ENCODE peak calls at places on chromosomes 12 and 14, in five cellular contexts. One of them, this sample, is unnamed.

GRCh38 chr12:42023733-42024494 is 120.8 kb downstream of the GXYLT1 start:
- DNase-seq in mesenchymal stem cell: peak
- DNase-seq in IMR-90: peak
- DNase-seq in H1: peak
- DNase-seq in H9: peak
- DNase-seq in this sample: peak

GRCh38 chr12:54603173-54603814 is 14.8 kb upstream of the PPP1R1A start:
- DNase-seq in IMR-90: peak
- DNase-seq in mesenchymal stem cell: peak
- DNase-seq in H1: peak
- DNase-seq in H9: peak
- DNase-seq in this sample: peak

GRCh38 chr14:75283162-75283883 is 4.7 kb downstream of the FOS start:
- DNase-seq in IMR-90: peak
- DNase-seq in H9: no peak
- DNase-seq in mesenchymal stem cell: peak
- DNase-seq in H1: no peak
- DNase-seq in this sample: no peak

GRCh38 chr14:37673439-37673838 is 78.0 kb downstream of the TTC6 start:
- DNase-seq in H1: no peak
- DNase-seq in IMR-90: no peak
- DNase-seq in H9: no peak
- DNase-seq in mesenchymal stem cell: no peak
- DNase-seq in this sample: no peak

GRCh38 chr14:71103662-71104484 is 196.6 kb downstream of the PCNX1 start:
- DNase-seq in H9: no peak
- DNase-seq in H1: no peak
- DNase-seq in mesenchymal stem cell: peak
- DNase-seq in IMR-90: peak
- DNase-seq in this sample: peak

GRCh38 chr12:15558915-15559528 is 230.2 kb downstream of the EPS8 start:
- DNase-seq in H9: no peak
- DNase-seq in IMR-90: peak
- DNase-seq in mesenchymal stem cell: no peak
- DNase-seq in H1: no peak
- DNase-seq in this sample: no peak

GRCh38 chr14:51521764-51522163 is 129.9 kb upstream of the FRMD6 start:
- DNase-seq in H9: no peak
- DNase-seq in H1: no peak
- DNase-seq in mesenchymal stem cell: peak
- DNase-seq in IMR-90: peak
- DNase-seq in this sample: no peak

GRCh38 chr12:3313066-3313465 is 177.9 kb upstream of the PRMT8 start:
- DNase-seq in mesenchymal stem cell: peak
- DNase-seq in IMR-90: peak
- DNase-seq in H9: no peak
- DNase-seq in H1: no peak
- DNase-seq in this sample: no peak

GRCh38 chr12:66048843-66049537 is 81.6 kb downstream of the LLPH start:
- DNase-seq in H9: no peak
- DNase-seq in mesenchymal stem cell: peak
- DNase-seq in H1: no peak
- DNase-seq in IMR-90: peak
- DNase-seq in this sample: no peak

GRCh38 chr14:44530482-44530881 is 23.4 kb upstream of the FSCB start:
- DNase-seq in H9: no peak
- DNase-seq in H1: no peak
- DNase-seq in IMR-90: no peak
- DNase-seq in mesenchymal stem cell: no peak
- DNase-seq in this sample: no peak

GRCh38 chr14:54708982-54709381 is 142.1 kb downstream of the SAMD4A start:
- DNase-seq in H9: no peak
- DNase-seq in H1: no peak
- DNase-seq in IMR-90: no peak
- DNase-seq in mesenchymal stem cell: no peak
- DNase-seq in this sample: no peak

GRCh38 chr14:70822706-70823185 is 13.4 kb upstream of the MAP3K9 start:
- DNase-seq in H1: peak
- DNase-seq in H9: peak
- DNase-seq in mesenchymal stem cell: peak
- DNase-seq in IMR-90: peak
- DNase-seq in this sample: peak

GRCh38 chr12:916240-916639 is 33.3 kb downstream of the RAD52 start:
- DNase-seq in H9: peak
- DNase-seq in H1: no peak
- DNase-seq in mesenchymal stem cell: no peak
- DNase-seq in IMR-90: no peak
- DNase-seq in this sample: no peak

GRCh38 chr12:14362347-14362746 is 3.1 kb upstream of the ATF7IP start:
- DNase-seq in IMR-90: no peak
- DNase-seq in H1: no peak
- DNase-seq in mesenchymal stem cell: no peak
- DNase-seq in H9: no peak
- DNase-seq in this sample: no peak

GRCh38 chr14:55433880-55434804 is 6.3 kb downstream of the TBPL2 start:
- DNase-seq in IMR-90: no peak
- DNase-seq in H9: no peak
- DNase-seq in H1: no peak
- DNase-seq in mesenchymal stem cell: no peak
- DNase-seq in this sample: no peak

GRCh38 chr14:60317609-60318008 is 68.6 kb downstream of the PPM1A start:
- DNase-seq in H9: peak
- DNase-seq in H1: no peak
- DNase-seq in IMR-90: no peak
- DNase-seq in mesenchymal stem cell: no peak
- DNase-seq in this sample: no peak

GRCh38 chr14:69712217-69712565 is 54.8 kb upstream of the SRSF5 start:
- DNase-seq in H1: no peak
- DNase-seq in H9: no peak
- DNase-seq in IMR-90: no peak
- DNase-seq in mesenchymal stem cell: no peak
- DNase-seq in this sample: no peak

GRCh38 chr12:54370218-54370730 is 6.0 kb upstream of the GPR84 start:
- DNase-seq in IMR-90: peak
- DNase-seq in H9: peak
- DNase-seq in mesenchymal stem cell: peak
- DNase-seq in H1: peak
- DNase-seq in this sample: no peak

GRCh38 chr14:74982661-74983060 is 20.1 kb upstream of the EIF2B2 start:
- DNase-seq in IMR-90: no peak
- DNase-seq in H1: no peak
- DNase-seq in H9: no peak
- DNase-seq in mesenchymal stem cell: no peak
- DNase-seq in this sample: no peak

GRCh38 chr12:89529738-89530137 is 3.9 kb upstream of the POC1B start:
- DNase-seq in IMR-90: peak
- DNase-seq in H9: no peak
- DNase-seq in mesenchymal stem cell: peak
- DNase-seq in H1: no peak
- DNase-seq in this sample: peak

GRCh38 chr12:124694250-124694649 is 126.8 kb upstream of the NCOR2 start:
- DNase-seq in H9: no peak
- DNase-seq in IMR-90: no peak
- DNase-seq in mesenchymal stem cell: no peak
- DNase-seq in H1: no peak
- DNase-seq in this sample: no peak

GRCh38 chr12:83690465-83690864 is 1003.8 kb downstream of the TMTC2 start:
- DNase-seq in H1: no peak
- DNase-seq in mesenchymal stem cell: no peak
- DNase-seq in IMR-90: no peak
- DNase-seq in H9: no peak
- DNase-seq in this sample: no peak

GRCh38 chr12:67853204-67853603 is 136.0 kb upstream of the IFNG-AS1 start:
- DNase-seq in H9: no peak
- DNase-seq in IMR-90: peak
- DNase-seq in H1: no peak
- DNase-seq in mesenchymal stem cell: peak
- DNase-seq in this sample: no peak

GRCh38 chr12:64531665-64532334 is 78.5 kb upstream of the RASSF3 start:
- DNase-seq in mesenchymal stem cell: no peak
- DNase-seq in H1: no peak
- DNase-seq in IMR-90: no peak
- DNase-seq in H9: peak
- DNase-seq in this sample: no peak

GRCh38 chr12:116636636-116637519 is 77.7 kb downstream of the MAP1LC3B2 start:
- DNase-seq in H9: no peak
- DNase-seq in IMR-90: no peak
- DNase-seq in H1: no peak
- DNase-seq in mesenchymal stem cell: no peak
- DNase-seq in this sample: no peak

GRCh38 chr12:31029466-31029865 is 44.2 kb upstream of the DDX11 start:
- DNase-seq in H1: peak
- DNase-seq in H9: peak
- DNase-seq in IMR-90: no peak
- DNase-seq in mesenchymal stem cell: no peak
- DNase-seq in this sample: no peak

GRCh38 chr14:66056926-66057552 is 429.1 kb upstream of the CCDC196 start:
- DNase-seq in H9: no peak
- DNase-seq in IMR-90: no peak
- DNase-seq in H1: no peak
- DNase-seq in mesenchymal stem cell: no peak
- DNase-seq in this sample: no peak

GRCh38 chr14:84527706-84528105 is 1002.2 kb upstream of the FLRT2 start:
- DNase-seq in IMR-90: no peak
- DNase-seq in mesenchymal stem cell: no peak
- DNase-seq in H9: no peak
- DNase-seq in H1: no peak
- DNase-seq in this sample: no peak

GRCh38 chr14:38208825-38209562 is 1.3 kb downstream of the SSTR1 start:
- DNase-seq in H1: peak
- DNase-seq in H9: peak
- DNase-seq in IMR-90: peak
- DNase-seq in mesenchymal stem cell: peak
- DNase-seq in this sample: peak

GRCh38 chr12:94074216-94074969 is 74.0 kb upstream of the PLXNC1 start:
- DNase-seq in mesenchymal stem cell: no peak
- DNase-seq in H1: no peak
- DNase-seq in IMR-90: no peak
- DNase-seq in H9: no peak
- DNase-seq in this sample: no peak

GRCh38 chr14:99118046-99118721 is 153.8 kb downstream of the BCL11B start:
- DNase-seq in mesenchymal stem cell: no peak
- DNase-seq in H9: peak
- DNase-seq in IMR-90: no peak
- DNase-seq in H1: peak
- DNase-seq in this sample: no peak

GRCh38 chr12:68893201-68893600 is 39.8 kb downstream of the CPM start:
- DNase-seq in IMR-90: no peak
- DNase-seq in mesenchymal stem cell: no peak
- DNase-seq in H1: no peak
- DNase-seq in H9: no peak
- DNase-seq in this sample: no peak

GRCh38 chr14:92684801-92685560 is 63.4 kb downstream of the LGMN start:
- DNase-seq in IMR-90: no peak
- DNase-seq in H1: peak
- DNase-seq in H9: peak
- DNase-seq in mesenchymal stem cell: no peak
- DNase-seq in this sample: no peak

GRCh38 chr12:79690156-79690605 is 583 bp downstream of the PAWR start:
- DNase-seq in mesenchymal stem cell: peak
- DNase-seq in H1: peak
- DNase-seq in H9: no peak
- DNase-seq in IMR-90: peak
- DNase-seq in this sample: peak

DNA sequence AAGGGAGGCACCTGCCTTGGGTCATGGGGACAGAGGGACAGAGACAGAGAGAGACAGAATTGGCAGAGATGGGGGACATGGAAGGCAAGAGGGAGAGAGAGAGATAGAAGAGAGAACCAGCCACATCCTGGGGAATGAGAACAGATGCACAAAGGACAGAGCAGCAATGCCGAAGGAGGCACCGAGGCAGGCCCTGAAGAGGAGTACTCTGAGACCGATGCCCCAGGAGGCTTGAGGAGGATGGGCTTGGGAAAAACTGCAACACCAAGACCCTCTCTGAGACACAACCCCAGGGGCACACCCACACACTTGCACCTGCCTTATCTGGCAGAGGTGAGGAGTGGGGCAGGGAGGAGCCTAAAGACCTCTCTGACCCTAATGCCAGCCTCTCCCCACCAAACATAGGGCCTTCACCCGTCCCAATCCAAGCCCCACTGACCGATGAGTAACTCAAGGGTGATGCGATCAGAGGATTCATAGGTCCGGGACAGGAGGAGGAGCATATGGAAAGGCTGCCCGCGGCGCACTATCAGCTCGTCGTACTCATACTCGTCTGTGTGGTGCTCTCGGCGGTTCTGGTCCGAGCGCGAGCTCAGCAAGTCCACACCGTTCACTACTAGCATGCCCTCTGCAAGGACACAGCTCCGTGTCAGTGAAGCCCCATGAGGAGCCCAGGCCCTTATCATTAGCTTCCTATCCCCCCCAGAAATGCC is 1.6 kb downstream of the TGM1 start:
- DNase-seq in mesenchymal stem cell: no peak
- DNase-seq in IMR-90: no peak
- DNase-seq in H9: no peak
- DNase-seq in H1: no peak
- DNase-seq in this sample: no peak
- H2BK5ac ChIP-seq in mesenchymal stem cell: no peak
- H2BK5ac ChIP-seq in IMR-90: no peak
- H2BK5ac ChIP-seq in H9: no peak
- H2BK5ac ChIP-seq in H1: no peak
- H2BK5ac ChIP-seq in this sample: no peak

DNA sequence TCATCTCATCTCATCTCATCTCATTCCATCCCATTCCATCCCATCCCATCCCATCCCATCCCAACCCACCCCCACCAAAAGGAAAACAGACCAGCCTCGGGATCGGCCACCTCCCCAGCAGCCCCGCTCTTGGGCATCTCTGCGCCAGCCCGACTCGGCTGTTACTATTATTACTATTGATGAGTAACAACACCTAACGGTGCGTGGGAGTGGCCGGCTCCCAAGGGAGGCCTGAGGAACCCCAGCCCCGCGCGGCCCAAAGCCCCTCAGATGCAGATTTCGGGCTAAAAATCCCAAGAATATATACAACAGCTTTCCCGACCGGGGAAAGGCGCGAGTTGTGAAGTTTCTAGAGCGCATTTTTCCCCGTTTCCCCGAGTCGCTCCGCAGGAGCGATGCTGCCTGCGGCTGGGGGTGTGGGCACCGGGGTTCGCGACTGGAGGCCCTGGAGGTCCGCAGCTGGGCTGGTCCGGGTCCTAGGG is 594 bp downstream of the NT5DC3 start:
- DNase-seq in IMR-90: peak
- DNase-seq in H1: no peak
- DNase-seq in H9: no peak
- DNase-seq in mesenchymal stem cell: peak
- DNase-seq in this sample: no peak
- H4K91ac ChIP-seq in IMR-90: peak
- H4K91ac ChIP-seq in H1: no peak
- H4K91ac ChIP-seq in H9: no peak
- H4K91ac ChIP-seq in mesenchymal stem cell: no peak
- H4K91ac ChIP-seq in this sample: no peak

GRCh38 chr12:103766028-103766427 is 75.0 kb downstream of the NT5DC3 start:
- DNase-seq in IMR-90: no peak
- DNase-seq in H9: no peak
- DNase-seq in mesenchymal stem cell: no peak
- DNase-seq in H1: no peak
- DNase-seq in this sample: no peak
- H2BK5ac ChIP-seq in IMR-90: no peak
- H2BK5ac ChIP-seq in H9: no peak
- H2BK5ac ChIP-seq in mesenchymal stem cell: no peak
- H2BK5ac ChIP-seq in H1: no peak
- H2BK5ac ChIP-seq in this sample: no peak

GRCh38 chr12:52216807-52217206 is 16.2 kb upstream of the KRT7 start:
- DNase-seq in IMR-90: no peak
- DNase-seq in mesenchymal stem cell: no peak
- DNase-seq in H9: no peak
- DNase-seq in H1: no peak
- DNase-seq in this sample: no peak
- H4K91ac ChIP-seq in IMR-90: no peak
- H4K91ac ChIP-seq in mesenchymal stem cell: no peak
- H4K91ac ChIP-seq in H9: no peak
- H4K91ac ChIP-seq in H1: no peak
- H4K91ac ChIP-seq in this sample: no peak